ENCODE peak calls at places on chromosomes 1 and 21, in seven cellular contexts. O is lung; N is fibroblast of pulmonary artery; I is left lung; D is pancreas; E is CD8-positive, alpha-beta T cell; M is psoas muscle. J is an unnamed sample.

GRCh38 chr1:92940541-92940940 is 20.7 kb downstream of the DIPK1A start:
- DNase-seq in N (peak), O (no peak), E (no peak), I (no peak), D (no peak), M (no peak), J (no peak)

GRCh38 chr1:52328615-52329014 is 37.4 kb downstream of the CC2D1B start:
- DNase-seq in M (no peak), E (no peak), I (no peak), O (no peak), D (no peak), N (no peak), J (no peak)

GRCh38 chr1:201739492-201740085 is 89.4 kb upstream of the IPO9 start:
- DNase-seq in O (peak), D (peak), M (peak), E (peak), I (peak), N (peak), J (no peak)

GRCh38 chr1:210496063-210496462 is 167.4 kb downstream of the HHAT start:
- DNase-seq in I (no peak), E (no peak), M (no peak), N (peak), O (no peak), D (no peak), J (no peak)

GRCh38 chr21:36532769-36533467 is 53.0 kb upstream of the CLDN14 start:
- DNase-seq in N (no peak), D (no peak), E (no peak), O (no peak), M (no peak), I (no peak), J (no peak)

GRCh38 chr1:52574594-52574993 is 21.7 kb upstream of the TUT4 start:
- DNase-seq in O (no peak), N (peak), E (no peak), I (no peak), D (no peak), M (no peak), J (no peak)

GRCh38 chr1:203038217-203038741 is 12.0 kb downstream of the PPFIA4 start:
- DNase-seq in O (no peak), N (peak), D (no peak), I (no peak), M (peak), E (no peak), J (no peak)

GRCh38 chr1:112508242-112509004 is at the start of gene WNT2B:
- DNase-seq in I (peak), O (no peak), E (peak), D (peak), N (no peak), M (peak), J (no peak)

GRCh38 chr1:84348240-84348555 is 46.7 kb downstream of the SAMD13 start:
- DNase-seq in N (peak), O (no peak), M (no peak), E (no peak), I (no peak), D (no peak), J (no peak)

GRCh38 chr1:37995773-37996379 is 6.1 kb upstream of the SF3A3 start:
- DNase-seq in E (no peak), N (peak), D (peak), M (peak), I (peak), O (peak), J (no peak)

GRCh38 chr1:7521803-7522202 is 249.3 kb upstream of the VAMP3 start:
- DNase-seq in E (no peak), O (no peak), D (no peak), M (no peak), N (no peak), I (no peak), J (no peak)

GRCh38 chr1:59718064-59718988 is 96.4 kb upstream of the HOOK1 start:
- DNase-seq in E (no peak), O (peak), D (no peak), N (no peak), M (no peak), I (no peak), J (no peak)

GRCh38 chr1:38047603-38048146 is 1.1 kb upstream of the POU3F1 start:
- DNase-seq in M (no peak), N (peak), E (no peak), D (no peak), I (no peak), O (no peak), J (no peak)

GRCh38 chr21:38905751-38906150 is 100.0 kb downstream of the ETS2 start:
- DNase-seq in M (no peak), N (no peak), E (no peak), I (no peak), O (no peak), D (no peak), J (no peak)

GRCh38 chr1:52056937-52057231 is 789 bp downstream of the BTF3L4 start:
- DNase-seq in N (peak), I (no peak), D (no peak), E (no peak), M (no peak), O (no peak), J (no peak)

GRCh38 chr1:57019240-57019805 is 53.5 kb upstream of the C8B start:
- DNase-seq in O (no peak), D (no peak), I (no peak), N (no peak), E (no peak), M (no peak), J (no peak)

GRCh38 chr1:37808369-37809319 is 636 bp upstream of the YRDC start:
- DNase-seq in O (peak), I (peak), M (peak), E (no peak), D (peak), N (peak), J (peak)

GRCh38 chr1:180269848-180270766 is 40.0 kb downstream of the LHX4 start:
- DNase-seq in D (no peak), O (no peak), E (peak), I (no peak), N (peak), M (no peak), J (no peak)
- TF ChIP-seq CTCF in D (no peak), O (no peak), E (no peak), I (no peak), N (peak), M (no peak), J (peak)

DNA sequence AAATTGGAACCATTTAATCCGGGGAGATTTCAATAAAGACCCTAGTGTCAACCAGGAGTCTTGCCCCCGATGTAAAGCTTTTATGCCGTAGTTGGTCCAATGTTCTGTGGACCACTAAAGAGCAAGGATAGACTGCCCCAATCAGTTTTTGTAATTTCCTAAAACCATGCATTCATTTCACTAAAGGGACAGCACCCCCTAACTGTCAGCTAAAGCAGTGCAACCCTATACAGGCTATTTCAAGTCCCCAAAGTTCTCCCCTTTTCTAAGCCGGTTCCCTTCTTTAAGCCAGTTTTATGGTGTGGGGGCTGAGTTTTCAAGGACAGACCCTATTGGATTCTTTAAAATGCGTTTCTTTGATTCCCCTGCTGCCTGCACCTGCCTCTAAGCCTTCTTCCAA is 12.7 kb upstream of the PDPN start:
- DNase-seq in E (no peak), I (no peak), N (no peak), O (no peak), D (no peak), M (no peak), J (no peak)
- TF ChIP-seq CTCF in E (peak), I (peak), N (peak), O (no peak), D (no peak), M (peak), J (peak)

GRCh38 chr1:6251681-6252373 is 7.8 kb downstream of the HES3 start:
- DNase-seq in M (no peak), I (no peak), O (no peak), D (no peak), N (no peak), E (no peak), J (no peak)

GRCh38 chr1:6251233-6251632 is 7.3 kb downstream of the HES3 start:
- DNase-seq in O (no peak), I (no peak), D (no peak), E (no peak), N (no peak), M (no peak), J (no peak)

GRCh38 chr1:6248798-6249731 is 5.1 kb downstream of the HES3 start:
- DNase-seq in I (no peak), N (no peak), O (no peak), M (peak), D (no peak), E (no peak), J (no peak)

GRCh38 chr1:6248161-6248776 is 4.3 kb downstream of the HES3 start:
- DNase-seq in I (no peak), D (no peak), M (no peak), O (no peak), N (no peak), E (no peak), J (no peak)

GRCh38 chr1:6249732-6250689 is 6.0 kb downstream of the HES3 start:
- DNase-seq in N (no peak), D (no peak), I (no peak), E (no peak), M (no peak), O (no peak), J (no peak)
- TF ChIP-seq CTCF in N (no peak), D (no peak), I (no peak), E (no peak), M (no peak), O (no peak), J (no peak)

DNA sequence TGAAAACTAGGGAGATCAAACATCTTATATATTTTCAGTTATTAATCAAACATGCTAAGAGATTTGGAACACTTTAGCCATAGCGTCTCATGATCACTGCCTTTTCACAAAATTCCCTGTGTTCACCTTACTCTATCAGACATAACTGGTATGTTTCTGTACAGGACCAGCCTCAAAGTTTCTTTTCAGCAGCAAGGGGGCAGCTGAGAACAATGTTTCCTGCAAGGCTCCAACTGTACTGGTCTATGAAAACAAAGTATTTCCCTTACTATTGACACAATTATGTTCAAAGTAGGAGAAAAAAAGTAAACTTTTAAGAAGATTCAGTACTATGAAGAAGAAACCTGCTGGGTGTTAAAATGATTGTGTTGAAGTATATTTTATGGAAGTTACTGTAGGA is 98.5 kb downstream of the ATF6 start:
- DNase-seq in M (no peak), O (no peak), N (peak), I (no peak), D (no peak), E (no peak), J (no peak)
- TF ChIP-seq CTCF in M (peak), O (no peak), N (peak), I (no peak), D (no peak), E (peak), J (no peak)

GRCh38 chr1:233790121-233790520 is 114.4 kb upstream of the SLC35F3 start:
- DNase-seq in O (no peak), D (no peak), I (no peak), E (no peak), M (no peak), N (no peak), J (no peak)

GRCh38 chr1:233788687-233789086 is 115.8 kb upstream of the SLC35F3 start:
- DNase-seq in E (no peak), M (no peak), D (no peak), N (no peak), O (no peak), I (no peak), J (no peak)

GRCh38 chr1:233791750-233792149 is 112.7 kb upstream of the SLC35F3 start:
- DNase-seq in N (no peak), E (no peak), O (no peak), D (no peak), M (no peak), I (no peak), J (no peak)

GRCh38 chr1:233791372-233791703 is 113.1 kb upstream of the SLC35F3 start:
- DNase-seq in E (no peak), M (no peak), O (no peak), I (no peak), D (no peak), N (no peak), J (no peak)

GRCh38 chr1:233790662-233791371 is 113.7 kb upstream of the SLC35F3 start:
- DNase-seq in N (peak), I (no peak), E (peak), M (no peak), O (no peak), D (no peak), J (no peak)
- TF ChIP-seq CTCF in N (peak), I (peak), E (peak), M (peak), O (peak), D (peak), J (peak)

DNA sequence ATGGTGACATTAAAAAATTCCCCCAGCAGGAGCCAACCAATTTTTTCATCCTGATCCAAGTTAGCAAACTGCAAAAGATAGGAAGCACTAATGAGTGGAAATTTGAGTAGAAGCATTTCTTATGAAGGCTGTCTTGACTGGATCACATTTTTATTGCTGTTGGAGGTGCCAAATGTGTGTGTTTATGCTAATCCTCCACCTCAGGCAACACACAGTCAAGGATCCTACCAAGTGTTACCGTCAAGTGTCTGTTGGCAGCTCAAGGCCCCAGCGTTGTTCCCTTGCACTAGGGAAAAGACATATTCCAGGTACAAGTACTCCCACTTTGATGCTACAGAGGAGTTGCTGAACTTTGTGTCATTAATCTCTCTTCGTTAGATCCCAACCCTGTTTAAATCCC is 18.3 kb downstream of the METTL18 start:
- DNase-seq in E (no peak), D (no peak), N (no peak), M (no peak), O (no peak), I (no peak), J (no peak)
- TF ChIP-seq CTCF in E (no peak), D (no peak), N (no peak), M (no peak), O (no peak), I (no peak), J (no peak)

GRCh38 chr1:31010081-31010989 is 55.2 kb downstream of the PUM1 start:
- DNase-seq in O (no peak), M (no peak), D (no peak), I (no peak), N (no peak), E (no peak), J (no peak)
- TF ChIP-seq CTCF in O (no peak), M (no peak), D (no peak), I (no peak), N (no peak), E (no peak), J (no peak)

GRCh38 chr1:27233677-27234053 is 767 bp upstream of the WDTC1 start:
- DNase-seq in E (no peak), D (peak), O (peak), N (no peak), I (no peak), M (no peak), J (no peak)

GRCh38 chr1:27235827-27236226 is 1.4 kb downstream of the WDTC1 start:
- DNase-seq in O (no peak), N (peak), D (no peak), I (no peak), M (no peak), E (no peak), J (no peak)

GRCh38 chr1:27238032-27238431 is 3.6 kb downstream of the WDTC1 start:
- DNase-seq in I (no peak), M (no peak), D (no peak), E (no peak), N (no peak), O (no peak), J (no peak)

GRCh38 chr1:27237112-27237511 is 2.7 kb downstream of the WDTC1 start:
- DNase-seq in I (no peak), O (no peak), M (no peak), D (no peak), N (no peak), E (no peak), J (no peak)

DNA sequence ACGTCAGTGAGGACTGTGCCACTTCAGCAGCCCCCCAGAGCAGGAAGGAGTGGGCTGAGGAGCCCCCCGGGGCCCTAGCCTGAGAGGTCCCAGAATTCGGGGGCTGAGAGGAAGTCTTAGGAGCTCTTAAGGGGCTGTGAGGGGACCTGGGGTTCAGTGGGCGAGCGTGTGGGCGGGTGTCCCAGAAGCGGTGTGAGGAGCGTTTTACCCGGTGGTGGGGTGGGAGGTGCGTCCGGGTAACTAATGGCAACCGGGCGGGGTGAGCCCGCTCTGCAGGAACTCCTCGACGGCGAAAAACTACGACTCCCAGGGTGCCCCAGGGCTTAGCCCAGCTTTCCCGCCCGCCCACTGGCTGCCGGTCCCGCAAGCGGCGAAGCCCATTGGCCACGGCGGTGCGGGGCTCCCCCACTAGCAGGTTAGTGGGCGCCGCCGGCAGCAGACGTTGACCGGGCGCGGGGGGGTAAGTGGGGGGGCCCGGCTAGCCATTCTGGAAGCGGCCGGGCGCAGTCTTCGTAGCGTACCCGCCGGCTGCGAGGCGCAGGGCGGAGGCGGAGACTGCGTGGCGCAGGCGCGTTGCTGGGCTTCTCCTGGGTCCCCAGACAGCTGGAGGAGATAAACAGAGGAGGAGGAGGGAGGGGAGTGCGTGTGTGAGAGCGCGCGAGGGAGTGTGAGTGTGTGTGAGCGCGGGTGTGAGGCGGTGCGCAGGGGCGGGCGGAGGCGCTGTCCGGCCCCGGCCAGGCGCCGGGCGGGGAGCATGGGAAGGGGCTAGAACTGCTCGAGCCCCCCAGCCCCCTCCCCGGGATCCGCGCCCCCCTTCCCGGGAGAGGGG is at the start of gene WDTC1:
- DNase-seq in E (peak), M (peak), D (peak), N (peak), I (peak), O (peak), J (peak)
- TF ChIP-seq CTCF in E (no peak), M (no peak), D (no peak), N (no peak), I (no peak), O (no peak), J (no peak)

GRCh38 chr1:188128761-188129160 is 1300.0 kb downstream of the PLA2G4A start:
- DNase-seq in O (no peak), D (no peak), M (no peak), I (no peak), E (no peak), N (peak), J (no peak)
- TF ChIP-seq CTCF in O (no peak), D (no peak), M (no peak), I (no peak), E (no peak), N (peak), J (no peak)